ENCODE peak calls at places on chromosomes 4 and X, in ten cellular contexts. A, J, Q, U, H, D, I, W, B and S are unnamed samples.

GRCh38 chrX:65821721-65822496 is 154.5 kb downstream of the MSN start:
- DNase-seq in A (peak; percentile 15), J (no peak), Q (no peak), U (no peak), H (peak; percentile 23), D (peak; percentile 50), I (peak; percentile 1), W (no peak), B (no peak), S (no peak)

GRCh38 chrX:35726176-35726575 is 72.0 kb upstream of the MAGEB16 start:
- DNase-seq in A (peak; percentile 3), J (no peak), Q (no peak), U (no peak), H (peak; percentile 12), D (peak; percentile 2), I (no peak), W (no peak), B (peak; percentile 40), S (no peak)

GRCh38 chr4:128168701-128169100 is 107.6 kb downstream of the LARP1B start:
- DNase-seq in A (no peak), J (no peak), Q (no peak), U (no peak), H (no peak), D (no peak), I (no peak), W (no peak), B (no peak), S (no peak)

GRCh38 chrX:48569958-48570357 is 4.3 kb upstream of the RBM3 start:
- DNase-seq in A (no peak), J (no peak), Q (no peak), U (peak; percentile 52), H (no peak), D (no peak), I (peak; percentile 78), W (no peak), B (no peak), S (peak; percentile 55)

GRCh38 chr4:2412885-2413716 is 5.3 kb downstream of the ZFYVE28 start:
- DNase-seq in A (peak; percentile 97), J (peak; percentile 78), Q (peak; percentile 33), U (peak; percentile 91), H (peak; percentile 68), D (peak; percentile 92), I (peak; percentile 98), W (peak; percentile 88), B (peak; percentile 92), S (peak; percentile 69)

GRCh38 chrX:37986893-37987292 is 19.5 kb upstream of the SYTL5 start:
- DNase-seq in A (no peak), J (no peak), Q (no peak), U (no peak), H (no peak), D (no peak), I (peak; percentile 13), W (no peak), B (no peak), S (no peak)

GRCh38 chr4:104912518-104912917 is 234.2 kb upstream of the TET2 start:
- DNase-seq in A (no peak), J (no peak), Q (no peak), U (no peak), H (no peak), D (no peak), I (no peak), W (no peak), B (no peak), S (no peak)

GRCh38 chrX:31708116-31708515 is 636.3 kb upstream of the FTHL17 start:
- DNase-seq in A (no peak), J (no peak), Q (no peak), U (no peak), H (no peak), D (no peak), I (no peak), W (no peak), B (no peak), S (no peak)

GRCh38 chr4:137387924-137388323 is 144.4 kb downstream of the PCDH18 start:
- DNase-seq in A (no peak), J (no peak), Q (peak; percentile 39), U (no peak), H (no peak), D (no peak), I (peak; percentile 88), W (no peak), B (no peak), S (no peak)

GRCh38 chrX:71909956-71910355 is 689 bp upstream of the NHSL2 start:
- DNase-seq in A (no peak), J (peak; percentile 32), Q (no peak), U (no peak), H (peak; percentile 45), D (peak; percentile 66), I (peak; percentile 12), W (no peak), B (no peak), S (no peak)

GRCh38 chr4:61734409-61734808 is 534.3 kb downstream of the ADGRL3 start:
- DNase-seq in A (no peak), J (no peak), Q (no peak), U (no peak), H (no peak), D (peak; percentile 24), I (no peak), W (no peak), B (no peak), S (no peak)

GRCh38 chr4:145779319-145779801 is 99.4 kb downstream of the C4orf51 start:
- DNase-seq in A (no peak), J (no peak), Q (no peak), U (no peak), H (no peak), D (peak; percentile 61), I (no peak), W (no peak), B (no peak), S (no peak)

GRCh38 chr4:156838761-156839160 is 132.8 kb downstream of the PDGFC start:
- DNase-seq in A (no peak), J (no peak), Q (no peak), U (no peak), H (no peak), D (peak; percentile 36), I (peak; percentile 34), W (peak; percentile 24), B (no peak), S (no peak)

GRCh38 chr4:188976644-188977115 is 837.4 kb downstream of the TRIML1 start:
- DNase-seq in A (no peak), J (no peak), Q (no peak), U (no peak), H (peak; percentile 59), D (peak; percentile 84), I (peak; percentile 69), W (no peak), B (no peak), S (no peak)
- H3K4me3 ChIP-seq in A (no peak overlapping the region), J (no peak overlapping the region), Q (no peak overlapping the region), U (no peak overlapping the region), H (no peak overlapping the region), D (no peak overlapping the region), I (no peak overlapping the region), W (no peak overlapping the region), B (no peak overlapping the region), S (no peak overlapping the region)

GRCh38 chrX:127459784-127460183 is 592.4 kb downstream of the ACTRT1 start:
- DNase-seq in A (no peak), J (no peak), Q (no peak), U (no peak), H (no peak), D (peak; percentile 29), I (no peak), W (no peak), B (no peak), S (no peak)
- TF ChIP-seq CTCF in A (no peak), J (no peak), Q (no peak), U (no peak), H (no peak), D (peak; percentile 21), I (no peak), W (no peak), B (no peak), S (no peak)

GRCh38 chr4:17816142-17816541 is 5.4 kb downstream of the NCAPG start:
- DNase-seq in A (no peak), J (no peak), Q (no peak), U (no peak), H (no peak), D (no peak), I (no peak), W (no peak), B (no peak), S (no peak)

GRCh38 chr4:17812801-17813200 is 2.0 kb downstream of the NCAPG start:
- DNase-seq in A (no peak), J (no peak), Q (no peak), U (no peak), H (no peak), D (no peak), I (peak; percentile 36), W (no peak), B (no peak), S (no peak)

GRCh38 chr4:17814140-17814539 is 3.4 kb downstream of the NCAPG start:
- DNase-seq in A (peak; percentile 51), J (no peak), Q (no peak), U (no peak), H (no peak), D (no peak), I (peak; percentile 40), W (no peak), B (no peak), S (no peak)

GRCh38 chr4:17812125-17812524 is 1.3 kb downstream of the NCAPG start:
- DNase-seq in A (no peak), J (no peak), Q (no peak), U (no peak), H (no peak), D (no peak), I (no peak), W (no peak), B (no peak), S (no peak)

GRCh38 chr4:17817027-17817426 is 6.2 kb downstream of the NCAPG start:
- DNase-seq in A (peak; percentile 10), J (no peak), Q (peak; percentile 47), U (peak; percentile 41), H (peak; percentile 56), D (peak; percentile 70), I (peak; percentile 80), W (peak; percentile 10), B (no peak), S (peak; percentile 37)
- H3K4me3 ChIP-seq in A (no peak overlapping the region), J (no peak overlapping the region), Q (peak overlapping the region; percentile 18), U (no peak overlapping the region), H (no peak overlapping the region), D (no peak overlapping the region), I (peak overlapping the region; percentile 39), W (no peak overlapping the region), B (no peak overlapping the region), S (no peak overlapping the region)

GRCh38 chr4:134867027-134867426 is 665.4 kb upstream of the PABPC4L start:
- DNase-seq in A (no peak), J (no peak), Q (no peak), U (no peak), H (no peak), D (no peak), I (no peak), W (no peak), B (no peak), S (no peak)

GRCh38 chr4:134862116-134862515 is 660.5 kb upstream of the PABPC4L start:
- DNase-seq in A (no peak), J (no peak), Q (no peak), U (no peak), H (no peak), D (no peak), I (peak; percentile 0), W (no peak), B (no peak), S (no peak)

DNA sequence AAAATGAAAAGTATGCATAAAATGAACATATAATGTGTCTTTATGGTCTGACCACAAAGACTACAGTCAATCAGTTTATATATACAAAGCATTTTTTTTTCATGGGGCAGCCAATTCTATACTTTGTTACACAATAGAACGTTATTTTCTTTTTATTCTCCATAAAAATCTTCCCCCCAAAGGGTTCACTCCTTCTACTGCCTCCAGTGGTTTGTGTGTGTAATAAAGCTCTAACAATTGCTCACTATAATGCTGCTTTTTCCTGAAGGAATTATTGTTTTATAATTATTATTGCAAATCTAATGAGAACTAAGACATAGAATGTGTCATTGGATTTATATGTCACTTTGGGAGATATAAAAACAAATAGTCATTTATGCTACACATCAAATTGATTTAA is 664.1 kb upstream of the PABPC4L start:
- DNase-seq in A (no peak), J (no peak), Q (no peak), U (no peak), H (no peak), D (peak; percentile 8), I (no peak), W (no peak), B (no peak), S (no peak)
- TF ChIP-seq CTCF in A (no peak), J (no peak), Q (peak; percentile 16), U (no peak), H (no peak), D (peak; percentile 59), I (no peak), W (peak; percentile 54), B (no peak), S (no peak)